ENCODE peak calls at places on chromosomes 16 and 17, in five cellular contexts. A is neural progenitor cell, N is AG04450, R is IMR-90, T is dorsolateral prefrontal cortex. J is an unnamed sample.

GRCh38 chr17:58091024-58091567 is 7.9 kb downstream of the DYNLL2 start:
- DNase-seq in A (no peak), N (no peak), R (no peak), T (no peak), J (no peak)

GRCh38 chr17:19399750-19400450 is 11.1 kb upstream of the RNF112 start:
- DNase-seq in R (no peak), A (no peak), T (no peak), N (no peak), J (no peak)

GRCh38 chr17:4004517-4005295 is 40.5 kb upstream of the ATP2A3 start:
- DNase-seq in T (no peak), R (no peak), A (peak), N (no peak), J (peak)

GRCh38 chr17:11871773-11872172 is 125.5 kb downstream of the ZNF18 start:
- DNase-seq in T (no peak), N (no peak), A (no peak), R (no peak), J (no peak)

GRCh38 chr17:72579990-72580320 is 459.1 kb downstream of the SOX9 start:
- DNase-seq in T (no peak), N (no peak), R (no peak), A (no peak), J (no peak)

GRCh38 chr17:29180051-29180787 is at the start of gene MYO18A:
- DNase-seq in N (peak), A (peak), T (peak), R (peak), J (peak)

GRCh38 chr16:58462499-58462996 is 37.4 kb upstream of the NDRG4 start:
- DNase-seq in A (no peak), T (no peak), N (no peak), R (no peak), J (no peak)

GRCh38 chr16:51048544-51048943 is 102.5 kb downstream of the SALL1 start:
- DNase-seq in A (no peak), T (no peak), R (peak), N (no peak), J (no peak)

GRCh38 chr17:3803308-3803640 is 2.3 kb upstream of the ITGAE start:
- DNase-seq in T (no peak), R (no peak), A (no peak), N (no peak), J (no peak)

GRCh38 chr17:17151541-17151940 is 54.6 kb downstream of the PLD6 start:
- DNase-seq in T (no peak), A (no peak), R (peak), N (no peak), J (no peak)

GRCh38 chr16:19835989-19836421 is 48.6 kb downstream of the GPRC5B start:
- DNase-seq in A (no peak), T (no peak), N (peak), R (peak), J (no peak)

GRCh38 chr16:57619606-57620315 is 8.7 kb upstream of the ADGRG1 start:
- DNase-seq in T (no peak), N (no peak), R (no peak), A (no peak), J (no peak)

GRCh38 chr17:27491713-27492190 is 35.5 kb downstream of the KSR1 start:
- DNase-seq in A (peak), N (no peak), R (no peak), T (no peak), J (no peak)

GRCh38 chr17:71412803-71413202 is 708.0 kb upstream of the SOX9 start:
- DNase-seq in N (peak), R (peak), A (no peak), T (no peak), J (peak)

GRCh38 chr17:28500712-28501379 is 5.3 kb upstream of the FOXN1 start:
- DNase-seq in T (no peak), R (no peak), N (no peak), A (peak), J (no peak)

GRCh38 chr16:59463776-59464175 is 729.7 kb upstream of the GOT2 start:
- DNase-seq in N (no peak), T (no peak), R (peak), A (no peak), J (peak)

GRCh38 chr16:67449328-67449727 is 18.4 kb downstream of the HSD11B2 start:
- DNase-seq in R (no peak), A (no peak), N (no peak), T (no peak), J (peak)

GRCh38 chr17:46157443-46158107 is 35.7 kb downstream of the KANSL1 start:
- DNase-seq in A (no peak), R (peak), T (no peak), N (no peak), J (no peak)

GRCh38 chr17:33753452-33753851 is 460.4 kb upstream of the ASIC2 start:
- DNase-seq in R (no peak), N (no peak), T (no peak), A (no peak), J (no peak)

GRCh38 chr16:71808593-71809449 is at the start of gene AP1G1:
- DNase-seq in N (peak), A (peak), R (peak), T (peak), J (peak)

GRCh38 chr16:70749006-70749678 is 51.8 kb downstream of the VAC14 start:
- DNase-seq in R (no peak), A (no peak), T (no peak), N (no peak), J (no peak)

GRCh38 chr17:39196191-39196819 is 1.2 kb downstream of the CACNB1 start:
- DNase-seq in A (no peak), N (no peak), R (no peak), T (no peak), J (no peak)
- H3K4me3 ChIP-seq in A (peak), N (peak), R (peak), T (peak), J (peak)

GRCh38 chr16:660459-661183 is 7.3 kb upstream of the RHOT2 start:
- DNase-seq in A (peak), N (peak), R (peak), T (peak), J (peak)

GRCh38 chr16:660132-660458 is 7.8 kb upstream of the RHOT2 start:
- DNase-seq in T (no peak), R (no peak), A (no peak), N (no peak), J (no peak)

GRCh38 chr16:659618-660017 is 8.3 kb upstream of the RHOT2 start:
- DNase-seq in N (no peak), T (no peak), A (no peak), R (no peak), J (no peak)

GRCh38 chr16:657487-657886 is 8.3 kb downstream of the WDR90 start:
- DNase-seq in A (no peak), R (no peak), T (no peak), N (no peak), J (no peak)

GRCh38 chr16:658679-659571 is 9.0 kb upstream of the RHOT2 start:
- DNase-seq in R (no peak), N (no peak), T (no peak), A (no peak), J (no peak)
- TF ChIP-seq CTCF in R (no peak), N (no peak), T (no peak), A (no peak), J (peak)

DNA sequence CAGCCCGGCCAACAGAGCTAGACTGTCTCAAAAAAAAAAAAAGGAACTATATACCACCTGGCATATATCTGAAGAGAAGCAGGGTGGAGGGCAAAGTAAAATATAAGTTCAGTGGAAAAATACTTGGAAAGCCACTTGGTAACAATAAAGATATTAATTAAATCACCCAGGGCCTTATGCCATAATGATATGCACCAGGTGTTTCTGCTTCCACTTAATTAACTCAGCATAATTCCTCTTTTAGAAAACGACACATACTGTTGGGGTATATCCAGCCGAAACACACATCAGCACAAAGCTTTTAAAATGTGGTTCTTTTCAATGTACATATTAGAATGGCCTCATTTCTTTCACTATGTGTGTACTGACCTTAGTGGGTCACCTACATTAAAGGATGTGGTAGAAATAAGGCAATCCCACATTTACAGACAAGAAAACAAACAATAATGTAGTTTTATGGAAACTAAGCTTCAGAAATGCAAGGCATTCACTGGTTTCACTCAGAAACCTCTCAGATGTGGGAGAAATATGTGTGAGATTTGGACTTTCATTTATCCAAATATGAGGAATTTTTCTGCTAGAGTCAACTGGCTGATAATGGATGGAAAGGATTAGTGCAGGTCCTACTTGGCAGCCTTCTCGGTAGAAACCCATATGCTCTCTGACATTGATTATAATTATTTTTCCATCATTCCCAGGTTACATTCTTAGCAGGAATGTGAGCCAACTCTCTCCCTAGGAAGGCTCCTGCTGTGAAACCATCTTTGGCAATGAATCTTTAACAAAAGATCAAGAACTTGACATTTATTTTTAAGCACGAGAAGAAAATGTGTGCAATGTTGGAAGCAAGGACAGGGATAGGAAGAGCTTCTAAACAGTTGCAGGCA is 66.7 kb upstream of the DHX40 start:
- DNase-seq in R (no peak), A (no peak), N (no peak), T (no peak), J (no peak)
- H3K4me3 ChIP-seq in R (no peak), A (no peak), N (no peak), T (no peak), J (no peak)

DNA sequence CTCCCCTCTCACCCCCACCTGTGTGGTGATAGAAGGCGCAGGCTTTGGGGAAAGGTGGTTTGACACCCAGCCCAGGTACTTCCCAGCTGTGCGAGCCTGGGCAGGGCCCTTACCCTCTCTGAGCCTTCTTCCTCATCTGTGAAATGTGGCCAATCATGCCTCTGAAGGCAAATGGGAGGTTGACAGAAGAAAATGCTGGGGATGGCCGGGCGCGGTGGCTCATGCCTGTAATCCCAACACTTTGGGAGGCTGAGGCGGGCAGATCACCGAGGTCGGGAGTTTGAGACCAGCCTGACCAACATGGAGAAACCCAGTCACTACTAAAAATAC is 43.7 kb downstream of the CRISPLD2 start:
- DNase-seq in N (no peak), T (no peak), A (no peak), R (no peak), J (no peak)
- TF ChIP-seq CTCF in N (no peak), T (no peak), A (no peak), R (no peak), J (no peak)